ENCODE peak calls at places on chromosomes 6 and 20, in seven cellular contexts. M, W, J, G, S, Q and T are unnamed samples.

GRCh38 chr6:155541976-155542375 is 86.3 kb upstream of the NOX3 start:
- DNase-seq in M (no peak), W (no peak), J (no peak), G (no peak), S (no peak), Q (no peak), T (peak)

GRCh38 chr6:80508885-80509630 is 402.6 kb downstream of the BCKDHB start:
- DNase-seq in M (no peak), W (no peak), J (no peak), G (no peak), S (no peak), Q (peak), T (no peak)

GRCh38 chr6:130018830-130019795 is 732 bp downstream of the L3MBTL3 start:
- DNase-seq in M (peak), W (no peak), J (peak), G (peak), S (peak), Q (peak), T (no peak)

GRCh38 chr6:150053450-150053849 is 15.5 kb downstream of the ULBP3 start:
- DNase-seq in M (no peak), W (no peak), J (no peak), G (no peak), S (no peak), Q (no peak), T (no peak)

GRCh38 chr20:58039569-58040092 is 188.8 kb downstream of the ANKRD60 start:
- DNase-seq in M (no peak), W (no peak), J (no peak), G (no peak), S (no peak), Q (no peak), T (no peak)

GRCh38 chr6:127762284-127762683 is 138.6 kb downstream of the THEMIS start:
- DNase-seq in M (no peak), W (no peak), J (no peak), G (no peak), S (no peak), Q (no peak), T (no peak)

GRCh38 chr20:56442381-56443365 is 25.8 kb upstream of the RTF2 start:
- DNase-seq in M (no peak), W (no peak), J (no peak), G (no peak), S (no peak), Q (no peak), T (no peak)

GRCh38 chr20:17473662-17474061 is 57.5 kb downstream of the BFSP1 start:
- DNase-seq in M (no peak), W (no peak), J (no peak), G (no peak), S (no peak), Q (no peak), T (no peak)

GRCh38 chr6:141033101-141033500 is 1099.6 kb upstream of the GJE1 start:
- DNase-seq in M (no peak), W (no peak), J (peak), G (no peak), S (no peak), Q (no peak), T (no peak)

GRCh38 chr6:143299253-143300166 is 151.0 kb downstream of the ADAT2 start:
- DNase-seq in M (no peak), W (no peak), J (peak), G (no peak), S (no peak), Q (no peak), T (no peak)

GRCh38 chr6:6005467-6006427 is 978 bp downstream of the NRN1 start:
- DNase-seq in M (no peak), W (no peak), J (peak), G (no peak), S (no peak), Q (no peak), T (no peak)

GRCh38 chr20:53940883-53941546 is 129.4 kb downstream of the BCAS1 start:
- DNase-seq in M (peak), W (no peak), J (peak), G (no peak), S (no peak), Q (no peak), T (no peak)

GRCh38 chr20:41078329-41078728 is 49.7 kb downstream of the TOP1 start:
- DNase-seq in M (peak), W (no peak), J (peak), G (no peak), S (no peak), Q (no peak), T (no peak)

GRCh38 chr20:33693741-33694645 is 7.8 kb upstream of the E2F1 start:
- DNase-seq in M (no peak), W (no peak), J (no peak), G (no peak), S (no peak), Q (no peak), T (no peak)

GRCh38 chr20:58956078-58956477 is 25.0 kb upstream of the NELFCD start:
- DNase-seq in M (no peak), W (no peak), J (no peak), G (no peak), S (no peak), Q (no peak), T (no peak)